ENCODE peak calls at places on chromosomes 1 and 21, in six cellular contexts. H is RKO, M is Calu3, Z is mucosa of descending colon, F is T-cell, D is left ventricle myocardium inferior. V is an unnamed sample.

GRCh38 chr1:12173631-12174121 is 6.9 kb downstream of the TNFRSF1B start:
- DNase-seq in M (no peak), H (no peak), Z (peak), D (peak), F (peak), V (no peak)

GRCh38 chr1:218783916-218784315 is 389.8 kb upstream of the LYPLAL1 start:
- DNase-seq in H (no peak), F (no peak), M (no peak), D (no peak), Z (no peak), V (no peak)

GRCh38 chr1:234001817-234002216 is 97.3 kb downstream of the SLC35F3 start:
- DNase-seq in H (peak), D (no peak), M (no peak), Z (no peak), F (no peak), V (no peak)

GRCh38 chr1:213987422-213987875 is 324 bp upstream of the PROX1 start:
- DNase-seq in M (no peak), H (no peak), Z (no peak), F (no peak), D (no peak), V (peak)

GRCh38 chr1:32647308-32648134 is 2.8 kb downstream of the ZBTB8OS start:
- DNase-seq in F (no peak), H (no peak), D (no peak), Z (no peak), M (no peak), V (no peak)

GRCh38 chr1:96845464-96845863 is 123.9 kb downstream of the PTBP2 start:
- DNase-seq in D (no peak), Z (peak), H (no peak), F (no peak), M (peak), V (no peak)

GRCh38 chr1:162168935-162169545 is 99.5 kb downstream of the NOS1AP start:
- DNase-seq in Z (no peak), H (no peak), D (no peak), F (no peak), M (no peak), V (no peak)

GRCh38 chr1:41608242-41608641 is 123.8 kb upstream of the EDN2 start:
- DNase-seq in Z (no peak), M (no peak), H (no peak), D (no peak), F (no peak), V (no peak)

GRCh38 chr21:34598931-34599400 is 15.9 kb downstream of the RCAN1 start:
- DNase-seq in F (no peak), D (no peak), M (peak), Z (no peak), H (peak), V (no peak)

GRCh38 chr1:186435336-186435735 is 25.6 kb downstream of the PDC start:
- DNase-seq in D (no peak), Z (no peak), H (no peak), F (no peak), M (no peak), V (no peak)

GRCh38 chr1:55443175-55443933 is 228.2 kb upstream of the USP24 start:
- DNase-seq in M (no peak), D (peak), Z (peak), F (no peak), H (peak), V (peak)

GRCh38 chr21:45334591-45335081 is 46.9 kb upstream of the POFUT2 start:
- DNase-seq in D (peak), H (no peak), F (no peak), Z (no peak), M (no peak), V (no peak)

GRCh38 chr1:175131100-175131499 is 61.5 kb downstream of the KIAA0040 start:
- DNase-seq in M (no peak), H (no peak), Z (no peak), F (no peak), D (no peak), V (no peak)

GRCh38 chr1:38246955-38247952 is 200.7 kb upstream of the POU3F1 start:
- DNase-seq in Z (peak), M (peak), F (no peak), D (no peak), H (no peak), V (peak)

GRCh38 chr1:107152332-107152731 is 11.5 kb downstream of the NTNG1 start:
- DNase-seq in M (no peak), D (no peak), H (no peak), Z (no peak), F (no peak), V (no peak)

GRCh38 chr1:2229921-2230700 is 2.0 kb downstream of the SKI start:
- DNase-seq in H (peak), D (peak), F (no peak), Z (no peak), M (peak), V (no peak)

GRCh38 chr1:225875044-225875822 is 6.9 kb downstream of the TMEM63A start:
- DNase-seq in M (peak), H (no peak), Z (peak), D (no peak), F (no peak), V (no peak)

GRCh38 chr1:230855886-230856285 is 12.4 kb downstream of the C1orf198 start:
- DNase-seq in Z (no peak), F (no peak), D (no peak), H (no peak), M (no peak), V (no peak)

GRCh38 chr1:18938707-18939070 is 17.8 kb downstream of the IFFO2 start:
- DNase-seq in H (no peak), M (no peak), Z (no peak), F (no peak), D (no peak), V (no peak)

GRCh38 chr1:27102707-27103468 is 52.0 kb downstream of the SLC9A1 start:
- DNase-seq in F (peak), M (peak), Z (peak), D (peak), H (no peak), V (peak)

GRCh38 chr1:237183963-237184540 is 142.1 kb downstream of the RYR2 start:
- DNase-seq in H (no peak), F (no peak), M (no peak), Z (no peak), D (no peak), V (no peak)

GRCh38 chr1:68051475-68051874 is 1.0 kb upstream of the DIRAS3 start:
- DNase-seq in Z (peak), D (peak), M (no peak), F (no peak), H (no peak), V (peak)

GRCh38 chr1:166174108-166174507 is 7.3 kb upstream of the FAM78B start:
- DNase-seq in F (no peak), H (no peak), D (peak), Z (peak), M (peak), V (no peak)

GRCh38 chr1:108121361-108122143 is 78.6 kb downstream of the SLC25A24 start:
- DNase-seq in Z (no peak), H (no peak), D (peak), F (no peak), M (no peak), V (no peak)

GRCh38 chr1:44542415-44543063 is 131.7 kb downstream of the TMEM53 start:
- DNase-seq in D (no peak), M (no peak), Z (no peak), F (no peak), H (no peak), V (no peak)

GRCh38 chr1:90201467-90202358 is 206.8 kb downstream of the ZNF326 start:
- DNase-seq in D (no peak), F (no peak), H (no peak), Z (peak), M (peak), V (no peak)

GRCh38 chr21:14215971-14216621 is at the start of gene RBM11:
- DNase-seq in Z (peak), H (no peak), M (peak), D (peak), F (peak), V (peak)

GRCh38 chr1:203453016-203453415 is 22.6 kb upstream of the PRELP start:
- DNase-seq in F (no peak), M (no peak), H (no peak), D (no peak), Z (no peak), V (no peak)

GRCh38 chr1:66452162-66452561 is 81.8 kb upstream of the SGIP1 start:
- DNase-seq in M (no peak), D (no peak), H (no peak), F (no peak), Z (no peak), V (no peak)

GRCh38 chr1:176552217-176552974 is 89.4 kb downstream of the PAPPA2 start:
- DNase-seq in D (no peak), F (no peak), M (no peak), H (no peak), Z (no peak), V (no peak)

V was measured in AG08395.